ENCODE peak calls at places on chromosomes 3 and 15, in seven cellular contexts. E is IMR-90, M is H1, Y is transverse colon, C is hepatocyte, S is foreskin fibroblast, X is uterus. F is an unnamed sample.

GRCh38 chr3:126102530-126102951 is 18.6 kb upstream of the SLC41A3 start:
- DNase-seq in E (peak), M (no peak), Y (peak), C (peak), S (no peak), X (no peak), F (peak)

GRCh38 chr3:144162042-144162441 is 190.4 kb downstream of the DIPK2A start:
- DNase-seq in E (peak), M (no peak), Y (no peak), C (peak), S (peak), X (no peak), F (peak)

GRCh38 chr3:5022966-5023776 is 43.9 kb downstream of the BHLHE40 start:
- DNase-seq in E (peak), M (no peak), Y (no peak), C (peak), S (peak), X (peak), F (peak)

GRCh38 chr3:25855281-25855680 is 65.4 kb downstream of the OXSM start:
- DNase-seq in E (peak), M (no peak), Y (no peak), C (no peak), S (no peak), X (no peak), F (no peak)

GRCh38 chr15:56249080-56249479 is 5.4 kb upstream of the RFX7 start:
- DNase-seq in E (peak), M (no peak), Y (peak), C (peak), S (no peak), X (no peak), F (peak)

GRCh38 chr3:49471856-49472495 is 1.9 kb downstream of the DAG1 start:
- DNase-seq in E (no peak), M (no peak), Y (no peak), C (no peak), S (no peak), X (no peak), F (no peak)

GRCh38 chr3:141280086-141280485 is 48.5 kb downstream of the PXYLP1 start:
- DNase-seq in E (peak), M (no peak), Y (no peak), C (no peak), S (peak), X (no peak), F (peak)

GRCh38 chr3:65811050-65811766 is 227.5 kb downstream of the MAGI1 start:
- DNase-seq in E (peak), M (no peak), Y (no peak), C (peak), S (no peak), X (no peak), F (peak)

GRCh38 chr15:92617197-92618037 is 38.2 kb downstream of the FAM174B start:
- DNase-seq in E (peak), M (no peak), Y (peak), C (peak), S (no peak), X (peak), F (peak)

GRCh38 chr3:129605593-129606521 is 619 bp downstream of the PLXND1 start:
- DNase-seq in E (peak), M (peak), Y (no peak), C (peak), S (peak), X (peak), F (peak)

GRCh38 chr3:129040579-129041300 is 19.8 kb upstream of the GP9 start:
- DNase-seq in E (no peak), M (no peak), Y (no peak), C (no peak), S (no peak), X (no peak), F (no peak)

GRCh38 chr15:100330629-100331215 is 11.1 kb downstream of the ADAMTS17 start:
- DNase-seq in E (no peak), M (no peak), Y (no peak), C (no peak), S (no peak), X (no peak), F (no peak)

GRCh38 chr3:54358969-54359648 is 236.8 kb downstream of the CACNA2D3 start:
- DNase-seq in E (no peak), M (no peak), Y (no peak), C (no peak), S (no peak), X (no peak), F (no peak)

GRCh38 chr15:82810061-82810862 is 834 bp downstream of the WHAMM start:
- DNase-seq in E (peak), M (peak), Y (peak), C (peak), S (peak), X (peak), F (peak)

GRCh38 chr15:31272558-31273257 is 53.9 kb upstream of the KLF13 start:
- DNase-seq in E (no peak), M (peak), Y (peak), C (peak), S (no peak), X (no peak), F (no peak)

GRCh38 chr3:141491929-141492328 is 5.1 kb downstream of the RASA2 start:
- DNase-seq in E (no peak), M (no peak), Y (no peak), C (no peak), S (no peak), X (no peak), F (no peak)

GRCh38 chr3:138914870-138915502 is 32.0 kb downstream of the FOXL2 start:
- DNase-seq in E (peak), M (no peak), Y (no peak), C (peak), S (peak), X (no peak), F (peak)

GRCh38 chr15:61828860-61829513 is 231.3 kb downstream of the VPS13C start:
- DNase-seq in E (no peak), M (no peak), Y (no peak), C (no peak), S (no peak), X (peak), F (peak)

GRCh38 chr15:25431821-25432561 is 6.8 kb downstream of the UBE3A start:
- DNase-seq in E (no peak), M (no peak), Y (no peak), C (no peak), S (no peak), X (no peak), F (no peak)

GRCh38 chr3:27713435-27713880 is 8.7 kb downstream of the EOMES start:
- DNase-seq in E (no peak), M (peak), Y (no peak), C (no peak), S (no peak), X (no peak), F (no peak)

GRCh38 chr3:9615003-9615628 is 34.2 kb upstream of the MTMR14 start:
- DNase-seq in E (no peak), M (no peak), Y (no peak), C (no peak), S (no peak), X (no peak), F (no peak)

GRCh38 chr15:63832620-63833245 is 1.0 kb downstream of the HERC1 start:
- DNase-seq in E (no peak), M (no peak), Y (no peak), C (peak), S (no peak), X (no peak), F (peak)

GRCh38 chr3:99474776-99475175 is 163.6 kb upstream of the COL8A1 start:
- DNase-seq in E (peak), M (no peak), Y (no peak), C (no peak), S (peak), X (no peak), F (no peak)

GRCh38 chr15:62075595-62076279 is 9.0 kb downstream of the C2CD4A start:
- DNase-seq in E (peak), M (no peak), Y (peak), C (peak), S (no peak), X (no peak), F (peak)

GRCh38 chr3:13309004-13309403 is 111.1 kb downstream of the NUP210 start:
- DNase-seq in E (no peak), M (no peak), Y (no peak), C (no peak), S (no peak), X (no peak), F (no peak)

GRCh38 chr3:46289551-46289950 is 47.3 kb downstream of the CCR3 start:
- DNase-seq in E (no peak), M (no peak), Y (no peak), C (no peak), S (no peak), X (no peak), F (no peak)

GRCh38 chr15:86634992-86635608 is 555.4 kb downstream of the AGBL1 start:
- DNase-seq in E (no peak), M (no peak), Y (no peak), C (no peak), S (no peak), X (no peak), F (no peak)

GRCh38 chr15:92690370-92690769 is 34.8 kb upstream of the FAM174B start:
- DNase-seq in E (no peak), M (no peak), Y (no peak), C (no peak), S (no peak), X (no peak), F (no peak)

GRCh38 chr3:45060165-45060897 is 34.2 kb downstream of the CLEC3B start:
- DNase-seq in E (no peak), M (no peak), Y (no peak), C (no peak), S (no peak), X (no peak), F (no peak)
- TF ChIP-seq CTCF in E (no peak), M (no peak), Y (no peak), C (no peak), S (no peak), X (no peak), F (no peak)

GRCh38 chr3:172447611-172448579 is at the start of gene GHSR:
- DNase-seq in E (no peak), M (no peak), Y (no peak), C (no peak), S (no peak), X (no peak), F (no peak)
- H3K4me3 ChIP-seq in E (no peak), M (peak), Y (no peak), C (no peak), S (no peak), X (no peak), F (no peak)

DNA sequence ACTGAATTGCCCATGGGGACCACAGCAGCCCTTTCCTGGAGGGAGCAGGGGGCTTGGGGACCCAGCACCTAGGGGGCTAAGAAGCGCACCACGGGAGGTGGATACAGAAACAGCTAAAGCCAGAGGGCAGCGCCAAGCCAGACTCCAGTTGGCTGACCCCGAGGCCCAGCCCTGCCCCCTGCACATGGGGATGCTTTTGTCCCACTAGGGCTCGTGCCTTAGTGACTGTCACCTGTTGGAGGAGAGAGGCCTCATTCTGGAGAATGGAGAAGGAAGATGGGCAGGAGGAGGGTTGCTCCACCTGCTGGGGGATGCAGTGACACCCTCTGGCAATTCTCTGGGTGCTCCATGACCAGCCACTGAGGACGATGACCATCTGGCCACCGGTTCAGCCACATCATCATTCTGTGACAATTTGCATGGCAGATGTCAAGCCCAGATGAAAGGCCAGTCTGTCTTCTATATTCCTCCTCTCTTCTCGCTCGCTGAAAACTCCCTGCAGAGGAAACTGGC is 167.8 kb upstream of the TLE3 start:
- DNase-seq in E (no peak), M (no peak), Y (no peak), C (no peak), S (no peak), X (no peak), F (no peak)
- TF ChIP-seq CTCF in E (no peak), M (peak), Y (no peak), C (no peak), S (no peak), X (no peak), F (peak)

DNA sequence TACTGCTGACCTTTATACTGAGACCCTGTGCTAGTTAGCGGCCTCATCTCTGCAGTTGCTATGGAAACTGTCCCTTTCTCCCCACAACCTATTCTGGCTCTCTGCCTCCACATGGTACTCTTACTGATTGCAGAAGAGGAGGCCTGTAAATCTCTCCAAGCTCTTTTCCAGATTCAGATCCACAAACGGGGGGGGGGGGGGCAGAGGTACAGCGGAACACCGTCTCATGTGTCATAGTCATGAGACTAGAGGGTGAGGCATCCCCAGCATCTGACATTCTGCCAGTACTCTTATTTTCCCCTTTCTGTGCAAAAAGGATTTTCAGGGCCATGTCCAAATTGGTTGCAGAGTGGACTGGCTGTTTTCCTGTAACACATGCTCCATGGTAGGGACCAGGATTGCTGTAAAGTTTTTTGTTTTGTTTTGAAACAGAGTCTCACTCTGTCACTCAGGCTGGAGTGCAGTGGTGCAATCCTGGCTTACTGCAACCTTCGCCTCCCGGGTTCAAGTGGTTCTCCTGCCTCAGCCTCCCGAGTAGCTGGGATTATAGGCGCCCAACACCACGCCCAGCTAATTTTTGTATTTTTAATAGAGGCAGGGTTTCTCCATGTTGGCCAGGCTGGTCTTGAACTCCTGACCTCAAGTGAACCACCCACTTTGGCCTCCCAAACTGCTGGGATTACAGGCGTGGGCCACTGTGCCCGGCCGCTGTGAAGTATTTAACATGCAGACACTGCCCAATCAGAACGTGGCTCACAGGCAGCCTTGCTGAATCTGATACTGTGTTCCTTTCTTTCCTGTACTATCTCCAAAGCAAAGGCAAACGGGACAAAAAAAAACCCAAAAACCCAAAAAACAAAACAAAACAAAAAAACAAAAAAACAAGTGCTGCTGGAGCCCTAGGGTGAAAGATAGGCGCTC is 8.1 kb upstream of the MAP1A start:
- DNase-seq in E (no peak), M (no peak), Y (no peak), C (no peak), S (peak), X (peak), F (peak)
- H3K4me3 ChIP-seq in E (no peak), M (peak), Y (no peak), C (no peak), S (peak), X (peak), F (peak)

GRCh38 chr3:177753498-177754155 is 556.3 kb upstream of the TBL1XR1 start:
- DNase-seq in E (peak), M (no peak), Y (peak), C (no peak), S (peak), X (peak), F (peak)
- TF ChIP-seq CTCF in E (no peak), M (no peak), Y (no peak), C (no peak), S (no peak), X (no peak), F (no peak)

DNA sequence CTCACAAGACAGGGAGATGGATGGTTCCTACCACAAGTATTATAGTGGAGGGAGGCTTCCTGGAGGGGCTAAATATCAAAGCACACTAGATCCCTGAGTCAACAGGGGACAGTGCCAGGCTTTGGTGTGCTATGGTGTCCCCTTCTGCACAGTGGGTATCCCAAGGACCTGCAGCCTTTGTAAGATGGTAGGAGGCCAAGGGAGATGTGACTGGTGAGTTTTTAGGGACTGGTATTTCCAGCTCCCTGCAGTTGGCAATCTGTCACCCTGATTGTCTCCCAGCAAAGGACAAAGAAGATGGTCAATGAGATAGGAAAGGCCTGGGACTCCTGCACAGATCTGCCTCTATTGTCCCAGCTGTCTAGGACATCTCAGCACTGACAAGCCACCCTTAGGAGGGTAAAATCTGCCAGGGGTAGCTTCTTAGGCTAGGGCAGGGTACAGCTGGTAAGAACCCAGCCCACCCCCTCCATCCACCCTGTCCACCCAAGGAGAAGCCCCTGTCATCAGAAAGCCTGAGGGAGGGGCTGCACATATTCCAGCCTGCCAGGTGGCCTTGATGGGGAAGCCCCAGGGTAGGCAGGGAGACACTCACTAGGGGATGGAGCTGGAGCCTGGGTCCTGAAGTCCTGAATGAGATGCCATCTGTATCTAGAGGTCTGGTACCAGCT is 623 bp downstream of the CYP1A1 start:
- DNase-seq in E (no peak), M (no peak), Y (no peak), C (no peak), S (no peak), X (no peak), F (no peak)
- H3K4me3 ChIP-seq in E (no peak), M (no peak), Y (no peak), C (no peak), S (no peak), X (no peak), F (no peak)

DNA sequence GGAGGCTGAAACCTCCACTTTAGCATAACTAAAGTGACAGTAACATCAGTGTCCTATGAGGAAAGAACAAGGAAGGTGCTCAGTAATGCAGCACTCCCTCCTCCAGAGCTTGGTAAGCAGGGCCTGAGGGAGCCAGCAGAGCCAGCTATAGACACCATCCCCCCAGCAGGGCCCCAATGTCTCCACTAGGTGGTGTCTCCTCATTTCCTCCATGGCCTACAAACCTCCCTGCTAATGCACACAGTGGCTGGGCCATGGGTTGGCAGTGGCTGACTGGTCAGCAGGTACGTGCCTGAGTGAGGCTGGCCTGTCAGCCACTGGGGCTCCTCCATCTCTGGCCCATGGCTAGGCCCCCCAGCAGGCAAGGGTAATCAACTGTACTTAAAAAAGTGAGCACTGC is 13.6 kb downstream of the MRPS25 start:
- DNase-seq in E (peak), M (peak), Y (peak), C (peak), S (no peak), X (no peak), F (peak)
- TF ChIP-seq CTCF in E (peak), M (peak), Y (peak), C (peak), S (peak), X (no peak), F (peak)

GRCh38 chr15:78951841-78952238 is 7.0 kb upstream of the CTSH start:
- DNase-seq in E (peak), M (no peak), Y (no peak), C (peak), S (no peak), X (no peak), F (no peak)
- H3K4me3 ChIP-seq in E (no peak), M (no peak), Y (no peak), C (no peak), S (no peak), X (no peak), F (no peak)